ENCODE peak calls at places on chromosomes 1 and 21, in seven cellular contexts. One of them, this sample, is unnamed.

GRCh38 chr1:227793948-227794812 is 21.3 kb upstream of the PRSS38 start:
- DNase-seq in PC-3: no peak
- DNase-seq in RWPE1: peak; percentile 47
- DNase-seq in AG04450: peak; percentile 85
- DNase-seq in tibial nerve: peak; percentile 50
- DNase-seq in A549: no peak
- DNase-seq in iPS DF 6.9: peak; percentile 54
- DNase-seq in this sample: no peak

GRCh38 chr1:215543191-215543606 is 23.9 kb upstream of the KCTD3 start:
- DNase-seq in PC-3: peak; percentile 70
- DNase-seq in RWPE1: no peak
- DNase-seq in AG04450: no peak
- DNase-seq in tibial nerve: no peak
- DNase-seq in A549: no peak
- DNase-seq in iPS DF 6.9: no peak
- DNase-seq in this sample: peak; percentile 67

GRCh38 chr1:106678661-106679060 is 377.8 kb upstream of the PRMT6 start:
- DNase-seq in PC-3: peak; percentile 88
- DNase-seq in RWPE1: peak; percentile 28
- DNase-seq in AG04450: no peak
- DNase-seq in tibial nerve: no peak
- DNase-seq in A549: no peak
- DNase-seq in iPS DF 6.9: no peak
- DNase-seq in this sample: no peak

GRCh38 chr1:36248250-36248894 is 24.1 kb downstream of the THRAP3 start:
- DNase-seq in PC-3: peak; percentile 76
- DNase-seq in RWPE1: peak; percentile 13
- DNase-seq in AG04450: peak; percentile 50
- DNase-seq in tibial nerve: no peak
- DNase-seq in A549: peak; percentile 30
- DNase-seq in iPS DF 6.9: no peak
- DNase-seq in this sample: no peak

GRCh38 chr1:33599516-33600115 is 127.2 kb downstream of the ZSCAN20 start:
- DNase-seq in PC-3: no peak
- DNase-seq in RWPE1: no peak
- DNase-seq in AG04450: no peak
- DNase-seq in tibial nerve: no peak
- DNase-seq in A549: no peak
- DNase-seq in iPS DF 6.9: no peak
- DNase-seq in this sample: no peak

GRCh38 chr1:15459771-15460719 is 3.5 kb downstream of the CELA2A start:
- DNase-seq in PC-3: no peak
- DNase-seq in RWPE1: no peak
- DNase-seq in AG04450: no peak
- DNase-seq in tibial nerve: no peak
- DNase-seq in A549: no peak
- DNase-seq in iPS DF 6.9: no peak
- DNase-seq in this sample: no peak

GRCh38 chr1:29515188-29515955 is 279.1 kb downstream of the PTPRU start:
- DNase-seq in PC-3: no peak
- DNase-seq in RWPE1: no peak
- DNase-seq in AG04450: no peak
- DNase-seq in tibial nerve: no peak
- DNase-seq in A549: no peak
- DNase-seq in iPS DF 6.9: no peak
- DNase-seq in this sample: no peak

GRCh38 chr1:76395059-76395458 is 320.5 kb downstream of the ST6GALNAC3 start:
- DNase-seq in PC-3: no peak
- DNase-seq in RWPE1: no peak
- DNase-seq in AG04450: no peak
- DNase-seq in tibial nerve: no peak
- DNase-seq in A549: no peak
- DNase-seq in iPS DF 6.9: no peak
- DNase-seq in this sample: no peak

GRCh38 chr1:29960906-29961675 is 724.8 kb downstream of the PTPRU start:
- DNase-seq in PC-3: no peak
- DNase-seq in RWPE1: no peak
- DNase-seq in AG04450: no peak
- DNase-seq in tibial nerve: no peak
- DNase-seq in A549: no peak
- DNase-seq in iPS DF 6.9: no peak
- DNase-seq in this sample: no peak

GRCh38 chr1:228277491-228278431 is 69.9 kb downstream of the OBSCN start:
- DNase-seq in PC-3: no peak
- DNase-seq in RWPE1: no peak
- DNase-seq in AG04450: no peak
- DNase-seq in tibial nerve: no peak
- DNase-seq in A549: no peak
- DNase-seq in iPS DF 6.9: no peak
- DNase-seq in this sample: no peak

GRCh38 chr21:34890724-34891609 is 158.1 kb downstream of the RUNX1 start:
- DNase-seq in PC-3: no peak
- DNase-seq in RWPE1: no peak
- DNase-seq in AG04450: no peak
- DNase-seq in tibial nerve: no peak
- DNase-seq in A549: no peak
- DNase-seq in iPS DF 6.9: no peak
- DNase-seq in this sample: no peak

GRCh38 chr1:6489799-6490180 is 1.7 kb downstream of the PLEKHG5 start:
- DNase-seq in PC-3: peak; percentile 91
- DNase-seq in RWPE1: peak; percentile 81
- DNase-seq in AG04450: peak; percentile 29
- DNase-seq in tibial nerve: peak; percentile 42
- DNase-seq in A549: peak; percentile 77
- DNase-seq in iPS DF 6.9: peak; percentile 75
- DNase-seq in this sample: peak; percentile 29

GRCh38 chr1:52423055-52423454 is 18.7 kb downstream of the PRPF38A start:
- DNase-seq in PC-3: no peak
- DNase-seq in RWPE1: no peak
- DNase-seq in AG04450: no peak
- DNase-seq in tibial nerve: no peak
- DNase-seq in A549: no peak
- DNase-seq in iPS DF 6.9: no peak
- DNase-seq in this sample: no peak

GRCh38 chr1:164628758-164629157 is 69.8 kb downstream of the PBX1 start:
- DNase-seq in PC-3: no peak
- DNase-seq in RWPE1: no peak
- DNase-seq in AG04450: no peak
- DNase-seq in tibial nerve: no peak
- DNase-seq in A549: no peak
- DNase-seq in iPS DF 6.9: no peak
- DNase-seq in this sample: no peak

GRCh38 chr1:197917553-197917812 is 311 bp downstream of the LHX9 start:
- DNase-seq in PC-3: no peak
- DNase-seq in RWPE1: no peak
- DNase-seq in AG04450: no peak
- DNase-seq in tibial nerve: no peak
- DNase-seq in A549: no peak
- DNase-seq in iPS DF 6.9: no peak
- DNase-seq in this sample: no peak

GRCh38 chr1:183310753-183311465 is 107.3 kb downstream of the NMNAT2 start:
- DNase-seq in PC-3: no peak
- DNase-seq in RWPE1: no peak
- DNase-seq in AG04450: no peak
- DNase-seq in tibial nerve: no peak
- DNase-seq in A549: no peak
- DNase-seq in iPS DF 6.9: no peak
- DNase-seq in this sample: no peak

GRCh38 chr21:35223480-35224156 is 174.5 kb upstream of the RUNX1 start:
- DNase-seq in PC-3: no peak
- DNase-seq in RWPE1: no peak
- DNase-seq in AG04450: no peak
- DNase-seq in tibial nerve: no peak
- DNase-seq in A549: no peak
- DNase-seq in iPS DF 6.9: no peak
- DNase-seq in this sample: no peak

GRCh38 chr1:32816676-32817158 is 441 bp downstream of the YARS1 start:
- DNase-seq in PC-3: peak; percentile 26
- DNase-seq in RWPE1: peak; percentile 81
- DNase-seq in AG04450: no peak
- DNase-seq in tibial nerve: no peak
- DNase-seq in A549: peak; percentile 21
- DNase-seq in iPS DF 6.9: no peak
- DNase-seq in this sample: peak; percentile 68

GRCh38 chr1:147073062-147073432 is 99.2 kb downstream of the PRKAB2 start:
- DNase-seq in PC-3: no peak
- DNase-seq in RWPE1: no peak
- DNase-seq in AG04450: no peak
- DNase-seq in tibial nerve: no peak
- DNase-seq in A549: no peak
- DNase-seq in iPS DF 6.9: no peak
- DNase-seq in this sample: no peak

GRCh38 chr1:227357229-227358078 is 39.2 kb upstream of the CDC42BPA start:
- DNase-seq in PC-3: peak; percentile 96
- DNase-seq in RWPE1: peak; percentile 92
- DNase-seq in AG04450: peak; percentile 58
- DNase-seq in tibial nerve: no peak
- DNase-seq in A549: peak; percentile 87
- DNase-seq in iPS DF 6.9: peak; percentile 25
- DNase-seq in this sample: no peak

GRCh38 chr21:26800455-26801454 is 44.5 kb downstream of the ADAMTS1 start:
- DNase-seq in PC-3: no peak
- DNase-seq in RWPE1: no peak
- DNase-seq in AG04450: no peak
- DNase-seq in tibial nerve: no peak
- DNase-seq in A549: no peak
- DNase-seq in iPS DF 6.9: no peak
- DNase-seq in this sample: no peak
- H3K27ac ChIP-seq in PC-3: no peak overlapping the region
- H3K27ac ChIP-seq in RWPE1: no peak overlapping the region
- H3K27ac ChIP-seq in AG04450: peak overlapping the region; percentile 91
- H3K27ac ChIP-seq in tibial nerve: peak overlapping the region; percentile 31
- H3K27ac ChIP-seq in A549: no peak overlapping the region
- H3K27ac ChIP-seq in iPS DF 6.9: no peak overlapping the region
- H3K27ac ChIP-seq in this sample: no peak overlapping the region

DNA sequence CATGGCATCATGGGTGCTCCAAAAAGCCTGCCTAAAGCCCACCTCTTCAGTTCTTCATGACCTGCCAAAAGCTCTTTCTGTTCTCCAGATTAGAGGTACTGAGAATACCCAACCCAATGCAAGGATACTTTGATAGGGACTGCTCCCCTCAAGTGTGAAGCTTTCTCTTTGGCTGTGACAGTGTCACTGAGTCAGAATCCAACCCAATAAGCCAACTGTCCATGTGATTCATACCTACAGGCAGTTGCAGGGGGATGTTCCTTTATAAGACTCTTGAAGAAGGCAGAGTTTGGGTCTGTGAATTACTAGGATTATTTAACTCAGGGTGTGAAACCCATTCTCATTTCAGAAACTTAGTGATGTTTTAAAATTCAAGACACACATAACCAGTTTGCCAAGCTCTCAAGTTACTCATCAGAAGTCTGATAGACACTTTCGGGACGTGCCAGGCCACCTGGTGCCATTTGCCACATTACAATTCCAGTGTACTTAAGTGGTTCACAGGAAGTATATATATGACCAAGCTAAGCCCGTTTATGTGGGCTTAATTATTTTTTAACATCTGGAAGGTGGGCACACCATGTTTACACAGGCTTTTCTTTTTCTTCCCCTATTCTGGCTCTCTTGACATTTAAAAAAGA is 265.8 kb downstream of the NFIA start:
- DNase-seq in PC-3: peak; percentile 14
- DNase-seq in RWPE1: no peak
- DNase-seq in AG04450: no peak
- DNase-seq in tibial nerve: no peak
- DNase-seq in A549: no peak
- DNase-seq in iPS DF 6.9: no peak
- DNase-seq in this sample: no peak
- H3K27ac ChIP-seq in PC-3: no peak overlapping the region
- H3K27ac ChIP-seq in RWPE1: no peak overlapping the region
- H3K27ac ChIP-seq in AG04450: no peak overlapping the region
- H3K27ac ChIP-seq in tibial nerve: no peak overlapping the region
- H3K27ac ChIP-seq in A549: no peak overlapping the region
- H3K27ac ChIP-seq in iPS DF 6.9: no peak overlapping the region
- H3K27ac ChIP-seq in this sample: no peak overlapping the region

DNA sequence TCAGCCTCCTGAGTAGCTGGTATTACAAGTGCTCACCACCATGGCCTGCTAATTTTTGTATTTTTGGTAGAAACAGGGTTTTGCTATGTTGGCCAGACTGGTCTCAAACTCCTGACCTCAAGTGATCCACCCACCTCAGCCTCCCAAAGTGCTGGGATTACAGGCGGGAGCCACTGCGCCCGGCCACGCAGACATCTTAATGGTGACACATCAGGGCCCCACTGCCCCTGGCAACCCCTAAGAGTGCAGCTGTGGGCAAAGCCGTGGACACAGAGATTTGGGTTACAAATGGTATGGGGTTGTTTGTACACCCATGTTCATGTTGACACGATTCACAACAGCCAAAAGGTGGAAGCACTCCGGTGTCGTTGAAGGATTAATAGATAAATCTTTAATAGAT is 29.8 kb downstream of the IFNGR2 start:
- DNase-seq in PC-3: no peak
- DNase-seq in RWPE1: no peak
- DNase-seq in AG04450: no peak
- DNase-seq in tibial nerve: no peak
- DNase-seq in A549: no peak
- DNase-seq in iPS DF 6.9: no peak
- DNase-seq in this sample: no peak
- H3K27ac ChIP-seq in PC-3: peak overlapping the region; percentile 97
- H3K27ac ChIP-seq in RWPE1: peak overlapping the region; percentile 93
- H3K27ac ChIP-seq in AG04450: no peak overlapping the region
- H3K27ac ChIP-seq in tibial nerve: peak overlapping the region; percentile 25
- H3K27ac ChIP-seq in A549: no peak overlapping the region
- H3K27ac ChIP-seq in iPS DF 6.9: no peak overlapping the region
- H3K27ac ChIP-seq in this sample: peak overlapping the region; percentile 94

GRCh38 chr1:8040586-8040985 is 14.5 kb upstream of the ERRFI1 start:
- DNase-seq in PC-3: peak; percentile 99
- DNase-seq in RWPE1: peak; percentile 90
- DNase-seq in AG04450: peak; percentile 95
- DNase-seq in tibial nerve: peak; percentile 72
- DNase-seq in A549: peak; percentile 82
- DNase-seq in iPS DF 6.9: no peak
- DNase-seq in this sample: peak; percentile 92
- H3K27ac ChIP-seq in PC-3: peak overlapping the region; percentile 85
- H3K27ac ChIP-seq in RWPE1: no peak overlapping the region
- H3K27ac ChIP-seq in AG04450: no peak overlapping the region
- H3K27ac ChIP-seq in tibial nerve: no peak overlapping the region
- H3K27ac ChIP-seq in A549: peak overlapping the region; percentile 89
- H3K27ac ChIP-seq in iPS DF 6.9: no peak overlapping the region
- H3K27ac ChIP-seq in this sample: peak overlapping the region; percentile 64

DNA sequence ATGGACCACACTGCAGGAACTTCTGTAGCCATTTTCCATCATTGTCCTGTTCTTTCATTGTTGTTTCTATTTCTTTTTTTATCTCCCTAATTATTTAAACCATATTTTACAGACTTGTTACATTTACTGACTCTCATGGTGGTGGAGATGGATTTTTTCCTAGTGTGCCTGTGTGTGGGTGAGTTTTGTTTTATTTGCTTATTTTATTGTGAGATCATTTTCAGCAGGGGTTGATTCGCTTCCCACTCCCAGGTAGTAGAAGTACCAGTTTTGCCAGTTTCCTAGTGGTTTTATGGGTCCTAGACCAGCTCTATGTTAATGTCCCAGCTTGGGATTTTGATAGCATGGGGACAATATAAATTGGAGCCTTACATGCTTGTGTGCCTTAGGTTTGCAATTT is 80.0 kb upstream of the BACH1 start:
- DNase-seq in PC-3: peak; percentile 95
- DNase-seq in RWPE1: no peak
- DNase-seq in AG04450: no peak
- DNase-seq in tibial nerve: no peak
- DNase-seq in A549: no peak
- DNase-seq in iPS DF 6.9: no peak
- DNase-seq in this sample: no peak
- H3K27ac ChIP-seq in PC-3: peak overlapping the region; percentile 91
- H3K27ac ChIP-seq in RWPE1: no peak overlapping the region
- H3K27ac ChIP-seq in AG04450: no peak overlapping the region
- H3K27ac ChIP-seq in tibial nerve: no peak overlapping the region
- H3K27ac ChIP-seq in A549: peak overlapping the region; percentile 74
- H3K27ac ChIP-seq in iPS DF 6.9: no peak overlapping the region
- H3K27ac ChIP-seq in this sample: peak overlapping the region; percentile 90